ENCODE peak calls at places on chromosomes 1 and 21, in eight cellular contexts. E is ELR; X is HTR-8/SVneo; T is psoas muscle; F is DND-41; O is stimulated activated CD4-positive, alpha-beta T cell treated with anti-CD3 and anti-CD28 coated beads, TNF-alpha, amount 100 ng/mL, for 48 hours; U is iris pigment epithelial cell; P is SK-N-SH. B is an unnamed sample.

GRCh38 chr1:94646151-94646643 is 104.6 kb upstream of the F3 start:
- DNase-seq in E (peak), X (peak), T (no peak), F (no peak), O (no peak), U (peak), P (no peak), B (no peak)

GRCh38 chr1:50783286-50783685 is 176.8 kb downstream of the FAF1 start:
- DNase-seq in E (no peak), X (no peak), T (peak), F (no peak), O (no peak), U (no peak), P (no peak), B (no peak)

GRCh38 chr1:58848818-58849411 is 65.1 kb upstream of the JUN start:
- DNase-seq in E (peak), X (peak), T (peak), F (no peak), O (no peak), U (peak), P (peak), B (no peak)

GRCh38 chr21:39556176-39556575 is 56.6 kb upstream of the B3GALT5 start:
- DNase-seq in E (no peak), X (no peak), T (no peak), F (no peak), O (no peak), U (no peak), P (peak), B (no peak)

GRCh38 chr1:182377175-182377574 is 14.4 kb downstream of the GLUL start:
- DNase-seq in E (peak), X (no peak), T (no peak), F (no peak), O (no peak), U (no peak), P (no peak), B (no peak)

GRCh38 chr1:21573971-21574458 is 64.8 kb downstream of the ALPL start:
- DNase-seq in E (peak), X (peak), T (peak), F (peak), O (peak), U (peak), P (peak), B (no peak)

GRCh38 chr1:178870944-178871343 is at the start of gene ANGPTL1:
- DNase-seq in E (peak), X (no peak), T (no peak), F (no peak), O (no peak), U (peak), P (no peak), B (no peak)

GRCh38 chr1:87240661-87241285 is 87.9 kb upstream of the LMO4 start:
- DNase-seq in E (no peak), X (no peak), T (no peak), F (no peak), O (no peak), U (no peak), P (no peak), B (no peak)

GRCh38 chr1:161631076-161631475 is at the start of gene FCGR3B:
- DNase-seq in E (no peak), X (no peak), T (no peak), F (no peak), O (no peak), U (no peak), P (no peak), B (no peak)

GRCh38 chr1:53344921-53345838 is 17.3 kb upstream of the LRP8 start:
- DNase-seq in E (no peak), X (no peak), T (no peak), F (no peak), O (no peak), U (no peak), P (no peak), B (no peak)

GRCh38 chr1:24951810-24952412 is 21.8 kb upstream of the RUNX3 start:
- DNase-seq in E (peak), X (no peak), T (no peak), F (no peak), O (no peak), U (no peak), P (no peak), B (no peak)

GRCh38 chr1:43706598-43707190 is 642 bp upstream of the ST3GAL3 start:
- DNase-seq in E (peak), X (no peak), T (peak), F (peak), O (peak), U (peak), P (peak), B (no peak)

GRCh38 chr1:22234631-22235030 is 91.7 kb upstream of the WNT4 start:
- DNase-seq in E (no peak), X (no peak), T (no peak), F (no peak), O (no peak), U (no peak), P (no peak), B (no peak)

GRCh38 chr1:217018648-217019047 is 295.4 kb upstream of the ESRRG start:
- DNase-seq in E (no peak), X (no peak), T (no peak), F (no peak), O (no peak), U (no peak), P (no peak), B (no peak)

GRCh38 chr1:189117072-189117770 is 1360.4 kb downstream of the BRINP3 start:
- DNase-seq in E (peak), X (no peak), T (no peak), F (no peak), O (no peak), U (peak), P (no peak), B (no peak)

GRCh38 chr1:172421974-172422604 is 1.6 kb downstream of the C1orf105 start:
- DNase-seq in E (no peak), X (no peak), T (no peak), F (no peak), O (no peak), U (no peak), P (no peak), B (no peak)

GRCh38 chr1:210600421-210601195 is 271.9 kb downstream of the HHAT start:
- DNase-seq in E (peak), X (no peak), T (no peak), F (no peak), O (no peak), U (no peak), P (no peak), B (no peak)